ENCODE peak calls at places on chromosomes 7 and 10, in nine cellular contexts. One of them, this sample, is unnamed.

GRCh38 chr10:76185476-76186255 is 754.2 kb downstream of the LRMDA start:
- DNase-seq in HTR-8/SVneo: no peak
- DNase-seq in GM12864: no peak
- DNase-seq in activated CD8-positive, alpha-beta memory T cell treated with anti-CD3 and anti-CD28 coated beads for 24 hours: no peak
- DNase-seq in LoVo: no peak
- DNase-seq in CD8-positive, alpha-beta T cell: no peak
- DNase-seq in hepatocyte: no peak
- DNase-seq in right atrium auricular region: no peak
- DNase-seq in NCI-H526: no peak
- DNase-seq in this sample: no peak

GRCh38 chr10:66398653-66399052 is 527.2 kb upstream of the LRRTM3 start:
- DNase-seq in activated CD8-positive, alpha-beta memory T cell treated with anti-CD3 and anti-CD28 coated beads for 24 hours: no peak
- DNase-seq in right atrium auricular region: no peak
- DNase-seq in HTR-8/SVneo: no peak
- DNase-seq in hepatocyte: no peak
- DNase-seq in NCI-H526: no peak
- DNase-seq in LoVo: no peak
- DNase-seq in CD8-positive, alpha-beta T cell: no peak
- DNase-seq in GM12864: no peak
- DNase-seq in this sample: no peak

GRCh38 chr7:140564643-140565042 is 76.0 kb downstream of the DENND2A start:
- DNase-seq in GM12864: no peak
- DNase-seq in HTR-8/SVneo: no peak
- DNase-seq in NCI-H526: peak; percentile 32
- DNase-seq in activated CD8-positive, alpha-beta memory T cell treated with anti-CD3 and anti-CD28 coated beads for 24 hours: no peak
- DNase-seq in right atrium auricular region: no peak
- DNase-seq in CD8-positive, alpha-beta T cell: no peak
- DNase-seq in hepatocyte: no peak
- DNase-seq in LoVo: no peak
- DNase-seq in this sample: no peak

GRCh38 chr7:148714498-148714897 is 15.8 kb downstream of the CUL1 start:
- DNase-seq in activated CD8-positive, alpha-beta memory T cell treated with anti-CD3 and anti-CD28 coated beads for 24 hours: no peak
- DNase-seq in hepatocyte: no peak
- DNase-seq in GM12864: no peak
- DNase-seq in NCI-H526: no peak
- DNase-seq in CD8-positive, alpha-beta T cell: no peak
- DNase-seq in right atrium auricular region: no peak
- DNase-seq in HTR-8/SVneo: no peak
- DNase-seq in LoVo: no peak
- DNase-seq in this sample: no peak

GRCh38 chr10:86401588-86402282 is 35.1 kb upstream of the GRID1 start:
- DNase-seq in HTR-8/SVneo: no peak
- DNase-seq in LoVo: no peak
- DNase-seq in activated CD8-positive, alpha-beta memory T cell treated with anti-CD3 and anti-CD28 coated beads for 24 hours: peak; percentile 72
- DNase-seq in GM12864: no peak
- DNase-seq in CD8-positive, alpha-beta T cell: peak; percentile 17
- DNase-seq in right atrium auricular region: no peak
- DNase-seq in NCI-H526: no peak
- DNase-seq in hepatocyte: peak; percentile 27
- DNase-seq in this sample: no peak

GRCh38 chr7:4266270-4267040 is 415.6 kb upstream of the FOXK1 start:
- DNase-seq in HTR-8/SVneo: no peak
- DNase-seq in CD8-positive, alpha-beta T cell: no peak
- DNase-seq in right atrium auricular region: peak; percentile 43
- DNase-seq in GM12864: no peak
- DNase-seq in hepatocyte: no peak
- DNase-seq in LoVo: no peak
- DNase-seq in activated CD8-positive, alpha-beta memory T cell treated with anti-CD3 and anti-CD28 coated beads for 24 hours: peak; percentile 9
- DNase-seq in NCI-H526: no peak
- DNase-seq in this sample: no peak

GRCh38 chr7:3154881-3155494 is 111.3 kb upstream of the CARD11 start:
- DNase-seq in GM12864: peak; percentile 34
- DNase-seq in activated CD8-positive, alpha-beta memory T cell treated with anti-CD3 and anti-CD28 coated beads for 24 hours: peak; percentile 79
- DNase-seq in hepatocyte: peak; percentile 48
- DNase-seq in CD8-positive, alpha-beta T cell: peak; percentile 66
- DNase-seq in right atrium auricular region: no peak
- DNase-seq in LoVo: peak; percentile 26
- DNase-seq in HTR-8/SVneo: peak; percentile 68
- DNase-seq in NCI-H526: peak; percentile 20
- DNase-seq in this sample: peak; percentile 1

GRCh38 chr7:133770863-133771492 is 356.2 kb upstream of the LRGUK start:
- DNase-seq in activated CD8-positive, alpha-beta memory T cell treated with anti-CD3 and anti-CD28 coated beads for 24 hours: no peak
- DNase-seq in right atrium auricular region: no peak
- DNase-seq in HTR-8/SVneo: no peak
- DNase-seq in CD8-positive, alpha-beta T cell: no peak
- DNase-seq in hepatocyte: peak; percentile 13
- DNase-seq in LoVo: no peak
- DNase-seq in NCI-H526: no peak
- DNase-seq in GM12864: no peak
- DNase-seq in this sample: no peak

GRCh38 chr10:28951484-28951883 is 274.2 kb downstream of the BAMBI start:
- DNase-seq in CD8-positive, alpha-beta T cell: no peak
- DNase-seq in right atrium auricular region: no peak
- DNase-seq in HTR-8/SVneo: no peak
- DNase-seq in LoVo: no peak
- DNase-seq in activated CD8-positive, alpha-beta memory T cell treated with anti-CD3 and anti-CD28 coated beads for 24 hours: no peak
- DNase-seq in NCI-H526: no peak
- DNase-seq in hepatocyte: no peak
- DNase-seq in GM12864: peak; percentile 8
- DNase-seq in this sample: no peak

GRCh38 chr10:4656576-4657194 is 169.3 kb upstream of the AKR1E2 start:
- DNase-seq in CD8-positive, alpha-beta T cell: peak; percentile 46
- DNase-seq in HTR-8/SVneo: peak; percentile 32
- DNase-seq in GM12864: no peak
- DNase-seq in activated CD8-positive, alpha-beta memory T cell treated with anti-CD3 and anti-CD28 coated beads for 24 hours: peak; percentile 66
- DNase-seq in NCI-H526: peak; percentile 7
- DNase-seq in right atrium auricular region: peak; percentile 79
- DNase-seq in LoVo: peak; percentile 66
- DNase-seq in hepatocyte: peak; percentile 83
- DNase-seq in this sample: peak; percentile 53

GRCh38 chr7:157544980-157545680 is 208.3 kb downstream of the DNAJB6 start:
- DNase-seq in GM12864: no peak
- DNase-seq in CD8-positive, alpha-beta T cell: no peak
- DNase-seq in right atrium auricular region: no peak
- DNase-seq in HTR-8/SVneo: no peak
- DNase-seq in activated CD8-positive, alpha-beta memory T cell treated with anti-CD3 and anti-CD28 coated beads for 24 hours: no peak
- DNase-seq in LoVo: no peak
- DNase-seq in NCI-H526: no peak
- DNase-seq in hepatocyte: no peak
- DNase-seq in this sample: no peak

GRCh38 chr7:134520130-134520529 is 7.2 kb upstream of the AKR1B10 start:
- DNase-seq in NCI-H526: no peak
- DNase-seq in HTR-8/SVneo: no peak
- DNase-seq in LoVo: no peak
- DNase-seq in CD8-positive, alpha-beta T cell: no peak
- DNase-seq in activated CD8-positive, alpha-beta memory T cell treated with anti-CD3 and anti-CD28 coated beads for 24 hours: no peak
- DNase-seq in GM12864: no peak
- DNase-seq in right atrium auricular region: no peak
- DNase-seq in hepatocyte: no peak
- DNase-seq in this sample: no peak

GRCh38 chr7:52712938-52713337 is 322.5 kb upstream of the POM121L12 start:
- DNase-seq in CD8-positive, alpha-beta T cell: no peak
- DNase-seq in GM12864: no peak
- DNase-seq in NCI-H526: no peak
- DNase-seq in LoVo: no peak
- DNase-seq in HTR-8/SVneo: no peak
- DNase-seq in hepatocyte: no peak
- DNase-seq in right atrium auricular region: no peak
- DNase-seq in activated CD8-positive, alpha-beta memory T cell treated with anti-CD3 and anti-CD28 coated beads for 24 hours: no peak
- DNase-seq in this sample: no peak

GRCh38 chr7:11714676-11715075 is 117.3 kb downstream of the THSD7A start:
- DNase-seq in NCI-H526: no peak
- DNase-seq in HTR-8/SVneo: no peak
- DNase-seq in GM12864: no peak
- DNase-seq in CD8-positive, alpha-beta T cell: no peak
- DNase-seq in LoVo: no peak
- DNase-seq in activated CD8-positive, alpha-beta memory T cell treated with anti-CD3 and anti-CD28 coated beads for 24 hours: no peak
- DNase-seq in right atrium auricular region: no peak
- DNase-seq in hepatocyte: no peak
- DNase-seq in this sample: no peak

GRCh38 chr10:118238573-118239240 is 103.4 kb downstream of the FAM204A start:
- DNase-seq in LoVo: peak; percentile 10
- DNase-seq in right atrium auricular region: no peak
- DNase-seq in NCI-H526: no peak
- DNase-seq in activated CD8-positive, alpha-beta memory T cell treated with anti-CD3 and anti-CD28 coated beads for 24 hours: no peak
- DNase-seq in hepatocyte: peak; percentile 40
- DNase-seq in HTR-8/SVneo: no peak
- DNase-seq in GM12864: no peak
- DNase-seq in CD8-positive, alpha-beta T cell: no peak
- DNase-seq in this sample: no peak

GRCh38 chr7:36032362-36032818 is 120.7 kb upstream of the EEPD1 start:
- DNase-seq in activated CD8-positive, alpha-beta memory T cell treated with anti-CD3 and anti-CD28 coated beads for 24 hours: no peak
- DNase-seq in right atrium auricular region: no peak
- DNase-seq in HTR-8/SVneo: no peak
- DNase-seq in CD8-positive, alpha-beta T cell: no peak
- DNase-seq in NCI-H526: no peak
- DNase-seq in LoVo: no peak
- DNase-seq in hepatocyte: no peak
- DNase-seq in GM12864: no peak
- DNase-seq in this sample: peak; percentile 44

GRCh38 chr10:64142395-64142794 is 621.2 kb downstream of the REEP3 start:
- DNase-seq in CD8-positive, alpha-beta T cell: no peak
- DNase-seq in LoVo: no peak
- DNase-seq in right atrium auricular region: no peak
- DNase-seq in GM12864: no peak
- DNase-seq in hepatocyte: no peak
- DNase-seq in NCI-H526: no peak
- DNase-seq in activated CD8-positive, alpha-beta memory T cell treated with anti-CD3 and anti-CD28 coated beads for 24 hours: no peak
- DNase-seq in HTR-8/SVneo: no peak
- DNase-seq in this sample: no peak